ENCODE peak calls at places on chromosomes 11 and 22, in five cellular contexts. S is stimulated activated CD4-positive, alpha-beta T cell treated with anti-CD3 and anti-CD28 coated beads, Interleukin-15, amount 100 ng/mL, for 24 hours; Q is neuronal stem cell; W is neural progenitor cell; X is left colon. J is an unnamed sample.

GRCh38 chr11:69213315-69213714 is 57.6 kb downstream of the SMIM38 start:
- DNase-seq in S (peak), Q (no peak), W (no peak), X (no peak), J (peak)

GRCh38 chr11:130478881-130479280 is 30.4 kb downstream of the ADAMTS15 start:
- DNase-seq in S (no peak), Q (no peak), W (no peak), X (no peak), J (no peak)

GRCh38 chr22:50403701-50404101 is 60.6 kb downstream of the PPP6R2 start:
- DNase-seq in S (no peak), Q (no peak), W (no peak), X (peak), J (no peak)

GRCh38 chr22:34414467-34415440 is 494.5 kb upstream of the LARGE1 start:
- DNase-seq in S (peak), Q (peak), W (peak), X (peak), J (peak)

GRCh38 chr11:18703001-18703763 is 4.6 kb downstream of the TMEM86A start:
- DNase-seq in S (no peak), Q (no peak), W (peak), X (no peak), J (no peak)

GRCh38 chr11:44943118-44943517 is 7.6 kb downstream of the TP53I11 start:
- DNase-seq in S (peak), Q (no peak), W (no peak), X (peak), J (no peak)

GRCh38 chr11:34065505-34066203 is 14.1 kb downstream of the CAPRIN1 start:
- DNase-seq in S (peak), Q (no peak), W (no peak), X (no peak), J (peak)

GRCh38 chr22:44024288-44024908 is at the start of gene PARVB:
- DNase-seq in S (peak), Q (no peak), W (peak), X (no peak), J (peak)

GRCh38 chr22:17674152-17674551 is 35.6 kb downstream of the BCL2L13 start:
- DNase-seq in S (no peak), Q (no peak), W (no peak), X (no peak), J (no peak)

GRCh38 chr11:67056640-67057409 is at the start of gene RHOD:
- DNase-seq in S (peak), Q (peak), W (peak), X (peak), J (peak)

GRCh38 chr11:103650330-103650729 is 386.1 kb upstream of the DDI1 start:
- DNase-seq in S (no peak), Q (no peak), W (no peak), X (no peak), J (no peak)

GRCh38 chr11:2529636-2530035 is 84.8 kb downstream of the KCNQ1 start:
- DNase-seq in S (no peak), Q (no peak), W (no peak), X (peak), J (peak)

GRCh38 chr11:77467233-77467632 is 6.7 kb downstream of the PAK1 start:
- DNase-seq in S (no peak), Q (no peak), W (no peak), X (no peak), J (no peak)

GRCh38 chr22:38802671-38803121 is 8.8 kb upstream of the DNAL4 start:
- DNase-seq in S (no peak), Q (no peak), W (peak), X (no peak), J (peak)

GRCh38 chr11:95247883-95248282 is 16.9 kb upstream of the SESN3 start:
- DNase-seq in S (no peak), Q (no peak), W (no peak), X (no peak), J (no peak)

GRCh38 chr11:10181811-10182210 is 112.2 kb downstream of the SBF2 start:
- DNase-seq in S (no peak), Q (no peak), W (no peak), X (no peak), J (no peak)

GRCh38 chr11:2521681-2522630 is 77.1 kb downstream of the KCNQ1 start:
- DNase-seq in S (no peak), Q (no peak), W (peak), X (no peak), J (peak)

GRCh38 chr11:12724301-12725046 is 50.3 kb downstream of the TEAD1 start:
- DNase-seq in S (no peak), Q (no peak), W (peak), X (peak), J (peak)

GRCh38 chr11:102666331-102666957 is 39.1 kb downstream of the MMP27 start:
- DNase-seq in S (peak), Q (peak), W (peak), X (no peak), J (peak)

GRCh38 chr22:48576333-48577013 is 1251.2 kb downstream of the BRD1 start:
- DNase-seq in S (peak), Q (peak), W (peak), X (no peak), J (peak)

GRCh38 chr22:17258015-17258827 is 39.0 kb upstream of the ADA2 start:
- DNase-seq in S (peak), Q (peak), W (peak), X (peak), J (peak)

GRCh38 chr11:112882494-112883381 is 78.5 kb upstream of the NCAM1 start:
- DNase-seq in S (no peak), Q (no peak), W (no peak), X (no peak), J (no peak)

GRCh38 chr22:46861968-46862367 is 99.5 kb downstream of the TBC1D22A start:
- DNase-seq in S (no peak), Q (no peak), W (no peak), X (no peak), J (peak)

GRCh38 chr22:36756031-36756430 is 19.9 kb downstream of the IFT27 start:
- DNase-seq in S (no peak), Q (no peak), W (no peak), X (no peak), J (peak)

GRCh38 chr22:19483481-19484244 is 3.9 kb downstream of the CDC45 start:
- DNase-seq in S (no peak), Q (no peak), W (no peak), X (no peak), J (no peak)

GRCh38 chr11:56916609-56917008 is 72.1 kb upstream of the OR5AK2 start:
- DNase-seq in S (no peak), Q (no peak), W (no peak), X (no peak), J (no peak)

GRCh38 chr22:42376721-42377177 is 55.5 kb downstream of the NFAM1 start:
- DNase-seq in S (no peak), Q (peak), W (peak), X (peak), J (peak)

GRCh38 chr11:17063171-17064002 is 14.1 kb downstream of the RPS13 start:
- DNase-seq in S (peak), Q (peak), W (peak), X (peak), J (peak)

GRCh38 chr11:10387209-10388083 is 67.6 kb upstream of the AMPD3 start:
- DNase-seq in S (no peak), Q (no peak), W (no peak), X (peak), J (no peak)

GRCh38 chr22:38230916-38231315 is 29.1 kb downstream of the MAFF start:
- DNase-seq in S (no peak), Q (no peak), W (no peak), X (no peak), J (no peak)